ENCODE peak calls at places on chromosome 21, in six cellular contexts. One of them, this sample, is unnamed. For H3K4me1, the result is how much of the 10 kb centered on the place peaks cover.

GRCh38 chr21:25512095-25513086 is 94.9 kb downstream of the MRPL39 start:
- DNase-seq in spleen: no peak
- DNase-seq in sigmoid colon: no peak
- DNase-seq in trophoblast cell: no peak
- DNase-seq in CD8-positive, alpha-beta T cell: no peak
- DNase-seq in endothelial cell of umbilical vein: no peak
- DNase-seq in this sample: no peak

GRCh38 chr21:27722095-27722494 is 755.2 kb upstream of the ADAMTS5 start:
- DNase-seq in spleen: no peak
- DNase-seq in sigmoid colon: no peak
- DNase-seq in trophoblast cell: peak
- DNase-seq in CD8-positive, alpha-beta T cell: no peak
- DNase-seq in endothelial cell of umbilical vein: no peak
- DNase-seq in this sample: no peak

GRCh38 chr21:25518491-25518911 is 88.8 kb downstream of the MRPL39 start:
- DNase-seq in spleen: no peak
- DNase-seq in sigmoid colon: no peak
- DNase-seq in trophoblast cell: no peak
- DNase-seq in CD8-positive, alpha-beta T cell: no peak
- DNase-seq in endothelial cell of umbilical vein: no peak
- DNase-seq in this sample: no peak

GRCh38 chr21:19463966-19464365 is 1060.4 kb upstream of the TMPRSS15 start:
- DNase-seq in spleen: no peak
- DNase-seq in sigmoid colon: no peak
- DNase-seq in trophoblast cell: no peak
- DNase-seq in CD8-positive, alpha-beta T cell: no peak
- DNase-seq in endothelial cell of umbilical vein: no peak
- DNase-seq in this sample: no peak

GRCh38 chr21:35266546-35266945 is 217.4 kb upstream of the RUNX1 start:
- DNase-seq in spleen: no peak
- DNase-seq in sigmoid colon: no peak
- DNase-seq in trophoblast cell: peak
- DNase-seq in CD8-positive, alpha-beta T cell: no peak
- DNase-seq in endothelial cell of umbilical vein: no peak
- DNase-seq in this sample: no peak

GRCh38 chr21:23455676-23456075 is 2151.6 kb downstream of the MRPL39 start:
- DNase-seq in spleen: no peak
- DNase-seq in sigmoid colon: no peak
- DNase-seq in trophoblast cell: no peak
- DNase-seq in CD8-positive, alpha-beta T cell: no peak
- DNase-seq in endothelial cell of umbilical vein: no peak
- DNase-seq in this sample: no peak

GRCh38 chr21:24375201-24375600 is 1232.1 kb downstream of the MRPL39 start:
- DNase-seq in spleen: no peak
- DNase-seq in sigmoid colon: no peak
- DNase-seq in trophoblast cell: no peak
- DNase-seq in CD8-positive, alpha-beta T cell: no peak
- DNase-seq in endothelial cell of umbilical vein: no peak
- DNase-seq in this sample: no peak

GRCh38 chr21:20996421-20997307 is 1.5 kb upstream of the NCAM2 start:
- DNase-seq in spleen: no peak
- DNase-seq in sigmoid colon: no peak
- DNase-seq in trophoblast cell: no peak
- DNase-seq in CD8-positive, alpha-beta T cell: no peak
- DNase-seq in endothelial cell of umbilical vein: no peak
- DNase-seq in this sample: no peak

GRCh38 chr21:28871388-28872015 is 121.2 kb downstream of the LTN1 start:
- DNase-seq in spleen: no peak
- DNase-seq in sigmoid colon: no peak
- DNase-seq in trophoblast cell: no peak
- DNase-seq in CD8-positive, alpha-beta T cell: no peak
- DNase-seq in endothelial cell of umbilical vein: no peak
- DNase-seq in this sample: no peak

GRCh38 chr21:37153935-37154350 is 80.9 kb downstream of the TTC3 start:
- DNase-seq in spleen: no peak
- DNase-seq in sigmoid colon: peak
- DNase-seq in trophoblast cell: peak
- DNase-seq in CD8-positive, alpha-beta T cell: no peak
- DNase-seq in endothelial cell of umbilical vein: peak
- DNase-seq in this sample: no peak

GRCh38 chr21:36087362-36088138 is 17.7 kb downstream of the CBR1 start:
- DNase-seq in spleen: no peak
- DNase-seq in sigmoid colon: no peak
- DNase-seq in trophoblast cell: peak
- DNase-seq in CD8-positive, alpha-beta T cell: no peak
- DNase-seq in endothelial cell of umbilical vein: no peak
- DNase-seq in this sample: no peak

GRCh38 chr21:46402421-46402820 is 56.3 kb upstream of the DIP2A start:
- DNase-seq in spleen: no peak
- DNase-seq in sigmoid colon: no peak
- DNase-seq in trophoblast cell: no peak
- DNase-seq in CD8-positive, alpha-beta T cell: no peak
- DNase-seq in endothelial cell of umbilical vein: no peak
- DNase-seq in this sample: no peak

GRCh38 chr21:39169906-39170305 is 13.3 kb downstream of the PSMG1 start:
- DNase-seq in spleen: no peak
- DNase-seq in sigmoid colon: no peak
- DNase-seq in trophoblast cell: no peak
- DNase-seq in CD8-positive, alpha-beta T cell: no peak
- DNase-seq in endothelial cell of umbilical vein: no peak
- DNase-seq in this sample: no peak

GRCh38 chr21:44846485-44847260 is 26.8 kb downstream of the PTTG1IP start:
- DNase-seq in spleen: peak
- DNase-seq in sigmoid colon: peak
- DNase-seq in trophoblast cell: peak
- DNase-seq in CD8-positive, alpha-beta T cell: peak
- DNase-seq in endothelial cell of umbilical vein: no peak
- DNase-seq in this sample: no peak
- H3K4me3 ChIP-seq in spleen: peak
- H3K4me3 ChIP-seq in sigmoid colon: peak
- H3K4me3 ChIP-seq in trophoblast cell: no peak
- H3K4me3 ChIP-seq in CD8-positive, alpha-beta T cell: peak
- H3K4me3 ChIP-seq in endothelial cell of umbilical vein: no peak
- H3K4me3 ChIP-seq in this sample: peak

GRCh38 chr21:15051652-15052554 is 12.9 kb downstream of the NRIP1 start:
- DNase-seq in spleen: no peak
- DNase-seq in sigmoid colon: no peak
- DNase-seq in trophoblast cell: no peak
- DNase-seq in CD8-positive, alpha-beta T cell: no peak
- DNase-seq in endothelial cell of umbilical vein: no peak
- DNase-seq in this sample: no peak
- H3K4me1 ChIP-seq in spleen: half or more
- H3K4me1 ChIP-seq in sigmoid colon: half or more
- H3K4me1 ChIP-seq in trophoblast cell: under half
- H3K4me1 ChIP-seq in CD8-positive, alpha-beta T cell: under half
- H3K4me1 ChIP-seq in endothelial cell of umbilical vein: under half
- H3K4me1 ChIP-seq in this sample: under half

GRCh38 chr21:42658320-42659105 is 5.1 kb downstream of the PDE9A start:
- DNase-seq in spleen: peak
- DNase-seq in sigmoid colon: no peak
- DNase-seq in trophoblast cell: no peak
- DNase-seq in CD8-positive, alpha-beta T cell: no peak
- DNase-seq in endothelial cell of umbilical vein: no peak
- DNase-seq in this sample: no peak

GRCh38 chr21:42659416-42660117 is 6.1 kb downstream of the PDE9A start:
- DNase-seq in spleen: peak
- DNase-seq in sigmoid colon: no peak
- DNase-seq in trophoblast cell: no peak
- DNase-seq in CD8-positive, alpha-beta T cell: no peak
- DNase-seq in endothelial cell of umbilical vein: no peak
- DNase-seq in this sample: no peak

GRCh38 chr21:42657676-42658319 is 4.4 kb downstream of the PDE9A start:
- DNase-seq in spleen: peak
- DNase-seq in sigmoid colon: no peak
- DNase-seq in trophoblast cell: no peak
- DNase-seq in CD8-positive, alpha-beta T cell: no peak
- DNase-seq in endothelial cell of umbilical vein: no peak
- DNase-seq in this sample: no peak

GRCh38 chr21:42661688-42662429 is 8.4 kb downstream of the PDE9A start:
- DNase-seq in spleen: no peak
- DNase-seq in sigmoid colon: no peak
- DNase-seq in trophoblast cell: no peak
- DNase-seq in CD8-positive, alpha-beta T cell: no peak
- DNase-seq in endothelial cell of umbilical vein: no peak
- DNase-seq in this sample: no peak

DNA sequence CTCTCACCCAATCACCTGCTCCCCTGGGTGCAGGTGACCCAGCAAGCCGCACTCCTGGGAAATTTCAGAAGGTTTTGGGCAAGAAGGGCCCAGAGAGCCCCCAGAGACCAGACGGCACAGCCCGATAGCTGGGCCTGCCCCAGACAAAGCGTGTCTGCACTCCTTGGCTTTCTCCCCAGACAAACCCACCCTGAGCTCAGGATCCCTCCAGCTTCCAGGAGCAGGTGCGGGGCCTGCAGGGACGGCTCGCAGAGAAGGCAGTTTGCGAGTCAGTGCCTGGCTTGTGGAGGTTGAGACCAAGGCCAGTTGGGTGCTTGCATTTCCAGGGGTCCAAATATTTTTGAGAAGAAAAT is 6.7 kb downstream of the PDE9A start:
- DNase-seq in spleen: no peak
- DNase-seq in sigmoid colon: no peak
- DNase-seq in trophoblast cell: no peak
- DNase-seq in CD8-positive, alpha-beta T cell: no peak
- DNase-seq in endothelial cell of umbilical vein: no peak
- DNase-seq in this sample: no peak
- H3K4me3 ChIP-seq in spleen: no peak
- H3K4me3 ChIP-seq in sigmoid colon: no peak
- H3K4me3 ChIP-seq in trophoblast cell: no peak
- H3K4me3 ChIP-seq in CD8-positive, alpha-beta T cell: no peak
- H3K4me3 ChIP-seq in endothelial cell of umbilical vein: no peak
- H3K4me3 ChIP-seq in this sample: no peak

DNA sequence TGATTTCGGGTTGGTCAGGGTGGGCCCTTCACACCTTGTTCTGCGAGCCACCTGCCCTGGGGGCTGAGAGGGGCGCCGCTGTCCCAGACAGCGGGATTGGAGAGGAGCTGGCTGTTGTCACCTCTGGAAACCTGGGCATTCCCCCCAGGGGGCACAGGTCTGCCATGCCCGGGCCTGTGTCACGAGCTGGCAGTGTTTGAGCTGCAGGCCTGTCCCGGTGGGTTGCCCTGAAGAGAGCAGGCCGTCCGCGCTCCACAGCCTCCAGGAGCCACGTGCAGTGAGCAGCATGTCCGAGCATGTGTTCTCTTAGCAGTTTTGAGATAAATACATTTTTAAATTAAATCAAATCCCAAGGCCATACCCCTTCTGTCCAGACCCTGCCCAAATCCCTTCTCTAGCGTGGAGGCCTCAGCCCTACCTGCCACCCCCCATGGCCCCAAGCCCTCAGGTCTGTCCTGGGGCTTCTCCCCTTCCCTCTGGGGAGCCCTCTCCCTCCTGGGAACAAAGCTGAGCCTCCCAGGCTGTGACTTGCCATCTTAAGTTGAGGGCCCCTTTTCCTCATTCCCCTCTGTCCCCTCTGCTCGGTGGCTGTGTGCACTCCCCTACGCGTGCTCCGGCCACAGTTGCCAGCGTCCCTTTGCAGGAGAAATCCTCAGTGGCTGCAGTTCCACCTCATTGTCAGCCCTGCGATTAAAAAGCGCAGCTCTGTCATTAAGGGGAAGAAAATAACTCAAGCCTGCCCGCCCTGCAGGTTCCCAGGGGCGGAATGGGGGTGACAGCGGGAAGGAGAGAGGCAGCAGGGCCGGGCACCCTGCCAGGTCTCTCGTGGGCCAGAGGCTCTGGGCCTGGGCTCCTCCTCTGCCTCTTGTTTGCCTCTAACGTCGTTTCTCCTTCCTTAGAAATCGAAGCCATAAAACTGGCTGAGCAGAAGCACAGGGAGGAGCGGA is 26.6 kb downstream of the SLX9 start:
- DNase-seq in spleen: no peak
- DNase-seq in sigmoid colon: peak
- DNase-seq in trophoblast cell: no peak
- DNase-seq in CD8-positive, alpha-beta T cell: no peak
- DNase-seq in endothelial cell of umbilical vein: no peak
- DNase-seq in this sample: no peak
- H3K4me1 ChIP-seq in spleen: half or more
- H3K4me1 ChIP-seq in sigmoid colon: half or more
- H3K4me1 ChIP-seq in trophoblast cell: under half
- H3K4me1 ChIP-seq in CD8-positive, alpha-beta T cell: half or more
- H3K4me1 ChIP-seq in endothelial cell of umbilical vein: under half
- H3K4me1 ChIP-seq in this sample: under half

DNA sequence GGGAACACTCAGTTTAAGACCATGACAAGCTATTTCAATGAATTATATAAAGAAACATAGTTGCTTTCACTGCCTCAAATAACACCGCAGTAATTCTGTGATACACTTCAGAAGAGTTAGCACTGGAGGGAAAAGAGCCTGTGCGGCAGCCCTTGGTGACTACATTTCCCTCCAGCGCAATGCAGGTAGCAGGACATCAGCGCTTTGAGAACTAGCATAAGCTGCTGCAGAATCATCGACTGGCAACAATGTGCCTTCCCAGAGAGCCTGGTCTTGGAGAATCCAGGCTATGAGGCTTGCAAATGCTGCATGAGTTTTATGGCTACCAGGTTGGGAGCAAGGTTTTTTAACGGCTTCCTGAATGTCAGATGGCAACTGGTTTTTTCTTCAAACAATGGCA is 7.5 kb downstream of the NRIP1 start:
- DNase-seq in spleen: no peak
- DNase-seq in sigmoid colon: no peak
- DNase-seq in trophoblast cell: peak
- DNase-seq in CD8-positive, alpha-beta T cell: no peak
- DNase-seq in endothelial cell of umbilical vein: no peak
- DNase-seq in this sample: no peak
- H3K4me3 ChIP-seq in spleen: peak
- H3K4me3 ChIP-seq in sigmoid colon: no peak
- H3K4me3 ChIP-seq in trophoblast cell: no peak
- H3K4me3 ChIP-seq in CD8-positive, alpha-beta T cell: no peak
- H3K4me3 ChIP-seq in endothelial cell of umbilical vein: no peak
- H3K4me3 ChIP-seq in this sample: no peak

GRCh38 chr21:34132905-34133304 is 59.5 kb downstream of the MRPS6 start:
- DNase-seq in spleen: no peak
- DNase-seq in sigmoid colon: no peak
- DNase-seq in trophoblast cell: no peak
- DNase-seq in CD8-positive, alpha-beta T cell: no peak
- DNase-seq in endothelial cell of umbilical vein: no peak
- DNase-seq in this sample: no peak
- H3K4me1 ChIP-seq in spleen: under half
- H3K4me1 ChIP-seq in sigmoid colon: half or more
- H3K4me1 ChIP-seq in trophoblast cell: under half
- H3K4me1 ChIP-seq in CD8-positive, alpha-beta T cell: half or more
- H3K4me1 ChIP-seq in endothelial cell of umbilical vein: under half
- H3K4me1 ChIP-seq in this sample: under half